ENCODE peak calls at places on chromosomes 16 and 17, in six cellular contexts. G is activated CD4-positive, CD25-positive, alpha-beta regulatory T cell treated with anti-CD3 and anti-CD28 coated beads, Interleukin-2, amount 50 U/mL, for 16 hours; E is ELR; V is body of pancreas; O is activated T-helper 2 cell treated with anti-CD3 and anti-CD28 coated beads, Interferon-gamma antibody, Interleukin-2, Interleukin-4, amounts not matched to agents 10 μg/mL and 5 μg/mL and 100 μg/mL, durations not matched to agents 14 hours and 24 hours and 36 hours; M is glutamatergic neuron. J is an unnamed sample.

GRCh38 chr17:41140360-41141132 is at the start of gene KRTAP4-6:
- DNase-seq in G (no peak), E (peak), V (no peak), O (no peak), M (no peak), J (no peak)

GRCh38 chr16:5073279-5073629 is 1.6 kb downstream of the ALG1 start:
- DNase-seq in G (no peak), E (peak), V (no peak), O (no peak), M (no peak), J (no peak)

GRCh38 chr17:72119963-72120877 is 600 bp upstream of the SOX9 start:
- DNase-seq in G (no peak), E (peak), V (peak), O (no peak), M (peak), J (peak)

GRCh38 chr17:77107506-77108433 is 33.0 kb upstream of the SEC14L1 start:
- DNase-seq in G (peak), E (peak), V (no peak), O (no peak), M (no peak), J (no peak)

GRCh38 chr16:11016524-11016988 is 72.2 kb downstream of the CLEC16A start:
- DNase-seq in G (no peak), E (no peak), V (no peak), O (no peak), M (no peak), J (no peak)

GRCh38 chr17:50580636-50581035 is 20.1 kb downstream of the CACNA1G start:
- DNase-seq in G (no peak), E (no peak), V (no peak), O (no peak), M (no peak), J (no peak)

GRCh38 chr16:48558269-48558915 is 51.6 kb downstream of the N4BP1 start:
- DNase-seq in G (no peak), E (peak), V (no peak), O (no peak), M (no peak), J (no peak)

GRCh38 chr17:58328195-58329034 is at the start of gene TSPOAP1:
- DNase-seq in G (no peak), E (no peak), V (no peak), O (peak), M (peak), J (no peak)

GRCh38 chr17:16322636-16323035 is 30.6 kb downstream of the CENPV start:
- DNase-seq in G (no peak), E (peak), V (no peak), O (no peak), M (no peak), J (no peak)

GRCh38 chr17:37726891-37727780 is 17.7 kb downstream of the HNF1B start:
- DNase-seq in G (no peak), E (no peak), V (peak), O (no peak), M (no peak), J (no peak)

GRCh38 chr17:18006495-18007239 is 32.3 kb downstream of the ATPAF2 start:
- DNase-seq in G (no peak), E (no peak), V (no peak), O (no peak), M (no peak), J (no peak)

GRCh38 chr17:70661342-70662222 is 492.2 kb downstream of the KCNJ2 start:
- DNase-seq in G (no peak), E (peak), V (peak), O (no peak), M (no peak), J (no peak)

GRCh38 chr16:88007321-88007731 is 56.1 kb downstream of the BANP start:
- DNase-seq in G (no peak), E (no peak), V (no peak), O (no peak), M (no peak), J (no peak)

GRCh38 chr17:72376486-72377345 is 255.9 kb downstream of the SOX9 start:
- DNase-seq in G (no peak), E (no peak), V (no peak), O (no peak), M (peak), J (no peak)

GRCh38 chr16:88538366-88539060 is 31.7 kb upstream of the ZC3H18 start:
- DNase-seq in G (no peak), E (no peak), V (no peak), O (no peak), M (no peak), J (no peak)

GRCh38 chr17:38550661-38551060 is 55.1 kb downstream of the SRCIN1 start:
- DNase-seq in G (no peak), E (peak), V (peak), O (no peak), M (no peak), J (no peak)

GRCh38 chr17:34252890-34253525 is 2.1 kb upstream of the CCL2 start:
- DNase-seq in G (no peak), E (peak), V (no peak), O (no peak), M (no peak), J (no peak)

GRCh38 chr17:8696951-8697745 is 47.5 kb downstream of the CCDC42 start:
- DNase-seq in G (no peak), E (no peak), V (no peak), O (no peak), M (no peak), J (no peak)

GRCh38 chr17:2071421-2072281 is 16.7 kb downstream of the HIC1 start:
- DNase-seq in G (no peak), E (peak), V (no peak), O (no peak), M (no peak), J (no peak)

GRCh38 chr17:44084131-44084538 is 13.6 kb downstream of the G6PC3 start:
- DNase-seq in G (no peak), E (peak), V (peak), O (no peak), M (peak), J (no peak)

GRCh38 chr16:69424053-69424934 is at the start of gene CYB5B:
- DNase-seq in G (peak), E (peak), V (peak), O (peak), M (peak), J (peak)